ENCODE peak calls at places on chromosomes 11 and 22, in seven cellular contexts. W is nephron progenitor cell; U is head of caudate nucleus; O is stimulated activated CD8-positive, alpha-beta memory T cell treated with anti-CD3 and anti-CD28 coated beads, Interleukin-15, amount 100 ng/mL, for 24 hours; C is putamen; R is RWPE1; L is activated CD4-positive, alpha-beta T cell treated with anti-CD3 and anti-CD28 coated beads, Interleukin-2, amount 10 ng/mL, durations not matched to agents 7 days and 5 days. E is an unnamed sample.
A peak's percentile ranks its signal among the peaks of the same experiment; 100 is the strongest.

GRCh38 chr11:67275606-67276409 is 9.5 kb downstream of the GRK2 start:
- DNase-seq in W (peak; percentile 3), U (no peak), O (no peak), C (no peak), R (no peak), L (no peak), E (no peak)

GRCh38 chr22:39152511-39153219 is at the start of gene CBX7:
- DNase-seq in W (peak; percentile 96), U (peak; percentile 92), O (peak; percentile 86), C (peak; percentile 93), R (peak; percentile 92), L (peak; percentile 91), E (peak; percentile 85)

GRCh38 chr11:762421-763072 is 14.7 kb downstream of the GATD1 start:
- DNase-seq in W (no peak), U (peak; percentile 60), O (no peak), C (no peak), R (peak; percentile 94), L (peak; percentile 35), E (peak; percentile 60)

GRCh38 chr11:47616726-47617416 is 22.7 kb upstream of the C1QTNF4 start:
- DNase-seq in W (peak; percentile 39), U (no peak), O (no peak), C (peak; percentile 78), R (peak; percentile 30), L (peak; percentile 35), E (peak; percentile 44)

GRCh38 chr11:65606876-65607613 is 7.0 kb downstream of the MAP3K11 start:
- DNase-seq in W (peak; percentile 96), U (peak; percentile 97), O (no peak), C (peak; percentile 97), R (peak; percentile 90), L (no peak), E (no peak)

GRCh38 chr11:110782616-110783015 is 70.4 kb upstream of the ARHGAP20 start:
- DNase-seq in W (no peak), U (no peak), O (no peak), C (no peak), R (no peak), L (no peak), E (no peak)

GRCh38 chr11:44638032-44638431 is 72.6 kb downstream of the CD82 start:
- DNase-seq in W (no peak), U (no peak), O (no peak), C (no peak), R (no peak), L (no peak), E (no peak)

GRCh38 chr22:36860438-36860820 is 377 bp upstream of the NCF4 start:
- DNase-seq in W (no peak), U (no peak), O (no peak), C (no peak), R (no peak), L (no peak), E (no peak)

GRCh38 chr11:32390712-32391111 is 44.6 kb downstream of the WT1 start:
- DNase-seq in W (no peak), U (no peak), O (no peak), C (no peak), R (no peak), L (no peak), E (no peak)

GRCh38 chr11:85385561-85385960 is 241.6 kb downstream of the DLG2 start:
- DNase-seq in W (no peak), U (no peak), O (no peak), C (no peak), R (no peak), L (no peak), E (no peak)

GRCh38 chr11:68469122-68469521 is 8.6 kb downstream of the PPP6R3 start:
- DNase-seq in W (no peak), U (no peak), O (no peak), C (no peak), R (no peak), L (no peak), E (no peak)

GRCh38 chr11:12716816-12717215 is 42.6 kb downstream of the TEAD1 start:
- DNase-seq in W (no peak), U (no peak), O (no peak), C (no peak), R (no peak), L (no peak), E (no peak)

GRCh38 chr11:128522943-128523518 is 64.3 kb downstream of the ETS1 start:
- DNase-seq in W (no peak), U (no peak), O (no peak), C (no peak), R (no peak), L (peak; percentile 73), E (no peak)

GRCh38 chr11:116112031-116112935 is 608.1 kb upstream of the CADM1 start:
- DNase-seq in W (no peak), U (no peak), O (no peak), C (peak; percentile 46), R (no peak), L (no peak), E (no peak)

GRCh38 chr11:34680918-34681554 is 60.1 kb downstream of the EHF start:
- DNase-seq in W (no peak), U (no peak), O (no peak), C (no peak), R (peak; percentile 40), L (no peak), E (no peak)

GRCh38 chr11:6297831-6298230 is 22.5 kb downstream of the CAVIN3 start:
- DNase-seq in W (no peak), U (no peak), O (no peak), C (no peak), R (peak; percentile 41), L (no peak), E (peak; percentile 4)

GRCh38 chr11:118621071-118621815 is 13.8 kb downstream of the PHLDB1 start:
- DNase-seq in W (peak; percentile 85), U (peak; percentile 85), O (no peak), C (peak; percentile 88), R (peak; percentile 82), L (no peak), E (no peak)

GRCh38 chr11:128458316-128458715 is 129.0 kb downstream of the ETS1 start:
- DNase-seq in W (no peak), U (no peak), O (no peak), C (no peak), R (peak; percentile 23), L (no peak), E (no peak)

GRCh38 chr11:95231881-95232605 is 1.0 kb upstream of the SESN3 start:
- DNase-seq in W (peak; percentile 71), U (peak; percentile 80), O (peak; percentile 38), C (peak; percentile 65), R (no peak), L (peak; percentile 71), E (peak; percentile 69)

GRCh38 chr22:38490915-38491314 is 15.2 kb downstream of the DDX17 start:
- DNase-seq in W (no peak), U (no peak), O (no peak), C (peak; percentile 58), R (no peak), L (no peak), E (no peak)

GRCh38 chr22:23511627-23512347 is 68.3 kb downstream of the IGLL1 start:
- DNase-seq in W (no peak), U (no peak), O (no peak), C (no peak), R (no peak), L (no peak), E (no peak)

GRCh38 chr22:36942561-36942960 is 29.1 kb downstream of the CSF2RB start:
- DNase-seq in W (no peak), U (no peak), O (no peak), C (no peak), R (no peak), L (no peak), E (no peak)

GRCh38 chr22:19121631-19122142 is 525 bp downstream of the DGCR2 start:
- DNase-seq in W (peak; percentile 62), U (peak; percentile 49), O (no peak), C (peak; percentile 28), R (peak; percentile 25), L (peak; percentile 37), E (peak; percentile 22)

GRCh38 chr11:64298966-64299846 is 952 bp upstream of the CATSPERZ start:
- DNase-seq in W (peak; percentile 52), U (peak; percentile 79), O (no peak), C (peak; percentile 68), R (no peak), L (no peak), E (no peak)

GRCh38 chr11:91947215-91947614 is 277.4 kb upstream of the FAT3 start:
- DNase-seq in W (no peak), U (no peak), O (no peak), C (no peak), R (peak; percentile 49), L (no peak), E (no peak)

GRCh38 chr22:40237241-40237640 is 59.5 kb downstream of the TNRC6B start:
- DNase-seq in W (no peak), U (no peak), O (no peak), C (no peak), R (no peak), L (no peak), E (no peak)

GRCh38 chr11:5291207-5291838 is 10.4 kb downstream of the OR51B4 start:
- DNase-seq in W (no peak), U (no peak), O (no peak), C (no peak), R (peak; percentile 33), L (no peak), E (peak; percentile 26)

GRCh38 chr11:119918356-119918755 is 189.4 kb upstream of the NECTIN1 start:
- DNase-seq in W (no peak), U (no peak), O (no peak), C (no peak), R (no peak), L (no peak), E (no peak)

GRCh38 chr11:3984896-3985295 is 109.7 kb upstream of the RRM1 start:
- DNase-seq in W (no peak), U (no peak), O (no peak), C (no peak), R (no peak), L (peak; percentile 39), E (no peak)

GRCh38 chr11:65643971-65644370 is 6.1 kb downstream of the SIPA1 start:
- DNase-seq in W (no peak), U (no peak), O (no peak), C (no peak), R (peak; percentile 60), L (peak; percentile 34), E (no peak)

GRCh38 chr11:35725880-35726279 is 63.3 kb downstream of the TRIM44 start:
- DNase-seq in W (no peak), U (no peak), O (no peak), C (no peak), R (peak; percentile 37), L (no peak), E (no peak)

GRCh38 chr11:61281581-61282250 is 13.4 kb downstream of the VWCE start:
- DNase-seq in W (peak; percentile 91), U (peak; percentile 34), O (peak; percentile 26), C (no peak), R (peak; percentile 82), L (peak; percentile 15), E (no peak)

GRCh38 chr22:25955323-25955722 is 213.3 kb downstream of the MYO18B start:
- DNase-seq in W (no peak), U (no peak), O (no peak), C (no peak), R (no peak), L (no peak), E (no peak)

GRCh38 chr11:123439616-123440015 is 9.5 kb downstream of the GRAMD1B start:
- DNase-seq in W (no peak), U (no peak), O (no peak), C (no peak), R (no peak), L (no peak), E (no peak)

GRCh38 chr11:101126551-101127347 is 2.9 kb downstream of the PGR start:
- DNase-seq in W (peak; percentile 38), U (no peak), O (no peak), C (peak; percentile 7), R (no peak), L (no peak), E (no peak)

GRCh38 chr22:44091021-44091721 is 67.1 kb downstream of the PARVB start:
- DNase-seq in W (no peak), U (peak; percentile 35), O (no peak), C (peak; percentile 39), R (no peak), L (peak; percentile 48), E (peak; percentile 21)